ENCODE peak calls at places on chromosomes 1 and 21, in four cellular contexts. One of them, this sample, is unnamed. For H3K4me1 and H3K27me3, the result is how much of the 10 kb centered on the place peaks cover.

GRCh38 chr1:155892801-155893200 is 18.3 kb downstream of the RIT1 start:
- DNase-seq in GM23248: peak
- DNase-seq in SJSA1: peak
- DNase-seq in ovary: no peak
- DNase-seq in this sample: peak

GRCh38 chr1:63663301-63663700 is 70.1 kb downstream of the PGM1 start:
- DNase-seq in GM23248: peak
- DNase-seq in SJSA1: no peak
- DNase-seq in ovary: no peak
- DNase-seq in this sample: peak

GRCh38 chr1:205438213-205439158 is 16.6 kb upstream of the LEMD1 start:
- DNase-seq in GM23248: peak
- DNase-seq in ovary: peak
- DNase-seq in SJSA1: peak
- DNase-seq in this sample: peak

GRCh38 chr1:22636927-22637326 is 499 bp downstream of the C1QA start:
- DNase-seq in SJSA1: no peak
- DNase-seq in ovary: no peak
- DNase-seq in GM23248: no peak
- DNase-seq in this sample: no peak

GRCh38 chr1:219171192-219171935 is 2.3 kb upstream of the LYPLAL1 start:
- DNase-seq in SJSA1: no peak
- DNase-seq in ovary: no peak
- DNase-seq in GM23248: peak
- DNase-seq in this sample: peak

GRCh38 chr1:28811766-28812668 is at the start of gene OPRD1:
- DNase-seq in ovary: no peak
- DNase-seq in SJSA1: peak
- DNase-seq in GM23248: peak
- DNase-seq in this sample: peak

GRCh38 chr1:93196591-93196990 is 16.1 kb downstream of the CCDC18 start:
- DNase-seq in GM23248: peak
- DNase-seq in ovary: no peak
- DNase-seq in SJSA1: no peak
- DNase-seq in this sample: peak

GRCh38 chr21:38355992-38356781 is 99.4 kb downstream of the KCNJ15 start:
- DNase-seq in GM23248: peak
- DNase-seq in SJSA1: peak
- DNase-seq in ovary: peak
- DNase-seq in this sample: peak

GRCh38 chr1:185788386-185788785 is 54.2 kb downstream of the HMCN1 start:
- DNase-seq in SJSA1: no peak
- DNase-seq in ovary: no peak
- DNase-seq in GM23248: no peak
- DNase-seq in this sample: no peak

GRCh38 chr1:27601771-27602509 is 2.0 kb downstream of the AHDC1 start:
- DNase-seq in ovary: no peak
- DNase-seq in SJSA1: peak
- DNase-seq in GM23248: peak
- DNase-seq in this sample: peak

GRCh38 chr1:26275580-26276431 is 4.1 kb upstream of the SH3BGRL3 start:
- DNase-seq in SJSA1: peak
- DNase-seq in GM23248: peak
- DNase-seq in ovary: peak
- DNase-seq in this sample: peak

GRCh38 chr1:170415734-170416372 is 116.1 kb upstream of the GORAB start:
- DNase-seq in ovary: no peak
- DNase-seq in SJSA1: no peak
- DNase-seq in GM23248: no peak
- DNase-seq in this sample: no peak

GRCh38 chr1:19480282-19480681 is 5.1 kb downstream of the CAPZB start:
- DNase-seq in ovary: no peak
- DNase-seq in SJSA1: no peak
- DNase-seq in GM23248: no peak
- DNase-seq in this sample: no peak

GRCh38 chr1:150234647-150235435 is 1.1 kb downstream of the ANP32E start:
- DNase-seq in ovary: peak
- DNase-seq in SJSA1: peak
- DNase-seq in GM23248: peak
- DNase-seq in this sample: peak

GRCh38 chr1:214551436-214552173 is at the start of gene PTPN14:
- DNase-seq in ovary: peak
- DNase-seq in GM23248: peak
- DNase-seq in SJSA1: peak
- DNase-seq in this sample: peak

GRCh38 chr1:56376188-56376984 is 203.0 kb downstream of the PLPP3 start:
- DNase-seq in GM23248: peak
- DNase-seq in SJSA1: no peak
- DNase-seq in ovary: peak
- DNase-seq in this sample: peak

GRCh38 chr1:212161231-212161781 is 123.9 kb upstream of the PPP2R5A start:
- DNase-seq in GM23248: peak
- DNase-seq in SJSA1: peak
- DNase-seq in ovary: no peak
- DNase-seq in this sample: peak

GRCh38 chr1:119626841-119627240 is 21.2 kb downstream of the ZNF697 start:
- DNase-seq in SJSA1: no peak
- DNase-seq in ovary: no peak
- DNase-seq in GM23248: peak
- DNase-seq in this sample: peak

GRCh38 chr1:248872752-248873408 is 14.0 kb upstream of the ZNF692 start:
- DNase-seq in SJSA1: peak
- DNase-seq in GM23248: peak
- DNase-seq in ovary: peak
- DNase-seq in this sample: peak

GRCh38 chr1:2376261-2376741 is 15.1 kb downstream of the MORN1 start:
- DNase-seq in SJSA1: no peak
- DNase-seq in GM23248: no peak
- DNase-seq in ovary: no peak
- DNase-seq in this sample: no peak

GRCh38 chr1:231934797-231935196 is 308.2 kb downstream of the DISC1 start:
- DNase-seq in GM23248: no peak
- DNase-seq in SJSA1: no peak
- DNase-seq in ovary: no peak
- DNase-seq in this sample: peak

GRCh38 chr21:45766055-45766454 is 122.5 kb downstream of the PCBP3 start:
- DNase-seq in SJSA1: no peak
- DNase-seq in GM23248: no peak
- DNase-seq in ovary: no peak
- DNase-seq in this sample: no peak

GRCh38 chr1:12075195-12076114 is 12.4 kb downstream of the TNFRSF8 start:
- DNase-seq in GM23248: peak
- DNase-seq in SJSA1: peak
- DNase-seq in ovary: peak
- DNase-seq in this sample: no peak

GRCh38 chr1:107535091-107535490 is 394.3 kb downstream of the NTNG1 start:
- DNase-seq in ovary: no peak
- DNase-seq in SJSA1: no peak
- DNase-seq in GM23248: no peak
- DNase-seq in this sample: no peak

GRCh38 chr1:166489670-166490436 is 323.1 kb upstream of the FAM78B start:
- DNase-seq in SJSA1: peak
- DNase-seq in ovary: no peak
- DNase-seq in GM23248: peak
- DNase-seq in this sample: no peak

GRCh38 chr1:6987940-6988339 is 202.7 kb downstream of the CAMTA1 start:
- DNase-seq in SJSA1: no peak
- DNase-seq in GM23248: no peak
- DNase-seq in ovary: no peak
- DNase-seq in this sample: no peak

GRCh38 chr21:26147535-26147934 is 23.0 kb downstream of the APP start:
- DNase-seq in SJSA1: no peak
- DNase-seq in ovary: no peak
- DNase-seq in GM23248: no peak
- DNase-seq in this sample: no peak

GRCh38 chr1:174964261-174964984 is 35.3 kb upstream of the CACYBP start:
- DNase-seq in ovary: no peak
- DNase-seq in SJSA1: peak
- DNase-seq in GM23248: peak
- DNase-seq in this sample: no peak

GRCh38 chr1:15399710-15400109 is 10.0 kb upstream of the EFHD2 start:
- DNase-seq in SJSA1: no peak
- DNase-seq in ovary: no peak
- DNase-seq in GM23248: no peak
- DNase-seq in this sample: no peak

GRCh38 chr1:231423648-231424047 is 1.6 kb upstream of the EGLN1 start:
- DNase-seq in ovary: no peak
- DNase-seq in SJSA1: peak
- DNase-seq in GM23248: no peak
- DNase-seq in this sample: no peak

GRCh38 chr1:31505884-31506497 is 70.3 kb upstream of the TINAGL1 start:
- DNase-seq in GM23248: peak
- DNase-seq in SJSA1: peak
- DNase-seq in ovary: no peak
- DNase-seq in this sample: peak

GRCh38 chr1:162276493-162276892 is 100.2 kb downstream of the SPATA46 start:
- DNase-seq in SJSA1: peak
- DNase-seq in GM23248: peak
- DNase-seq in ovary: no peak
- DNase-seq in this sample: peak

GRCh38 chr21:33843216-33843615 is 72.4 kb downstream of the ATP5PO start:
- DNase-seq in SJSA1: no peak
- DNase-seq in GM23248: no peak
- DNase-seq in ovary: no peak
- DNase-seq in this sample: no peak

GRCh38 chr1:25817840-25818501 is 1.8 kb upstream of the MTFR1L start:
- DNase-seq in GM23248: no peak
- DNase-seq in SJSA1: no peak
- DNase-seq in ovary: no peak
- DNase-seq in this sample: no peak

GRCh38 chr1:59487335-59488031 is 190.6 kb downstream of the FGGY start:
- DNase-seq in ovary: no peak
- DNase-seq in SJSA1: no peak
- DNase-seq in GM23248: peak
- DNase-seq in this sample: peak

DNA sequence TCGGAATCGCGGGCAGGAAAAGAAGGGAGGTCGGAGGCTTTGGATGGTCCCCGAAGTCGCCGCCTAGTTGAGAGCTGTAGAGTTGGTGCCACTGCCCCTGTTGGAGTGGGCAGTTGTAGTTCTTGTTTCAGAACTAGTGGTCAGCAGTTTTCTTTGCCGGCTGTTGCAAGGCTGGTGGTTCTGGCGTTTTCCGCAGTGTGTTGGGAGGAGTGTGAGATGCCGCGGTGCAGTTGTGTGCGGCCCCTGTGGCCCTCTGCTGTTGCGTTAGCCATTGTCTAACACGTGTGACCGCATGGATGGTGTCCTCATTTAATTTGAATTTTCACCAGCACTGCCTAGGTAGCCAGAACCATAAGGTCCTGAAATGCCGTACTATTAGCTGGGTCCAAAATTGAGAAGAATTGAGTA is 1.4 kb downstream of the ARF1 start:
- DNase-seq in SJSA1: peak
- DNase-seq in ovary: no peak
- DNase-seq in GM23248: peak
- DNase-seq in this sample: peak
- H3K4me1 ChIP-seq in SJSA1: half or more
- H3K4me1 ChIP-seq in ovary: under half
- H3K4me1 ChIP-seq in GM23248: under half
- H3K4me1 ChIP-seq in this sample: half or more

DNA sequence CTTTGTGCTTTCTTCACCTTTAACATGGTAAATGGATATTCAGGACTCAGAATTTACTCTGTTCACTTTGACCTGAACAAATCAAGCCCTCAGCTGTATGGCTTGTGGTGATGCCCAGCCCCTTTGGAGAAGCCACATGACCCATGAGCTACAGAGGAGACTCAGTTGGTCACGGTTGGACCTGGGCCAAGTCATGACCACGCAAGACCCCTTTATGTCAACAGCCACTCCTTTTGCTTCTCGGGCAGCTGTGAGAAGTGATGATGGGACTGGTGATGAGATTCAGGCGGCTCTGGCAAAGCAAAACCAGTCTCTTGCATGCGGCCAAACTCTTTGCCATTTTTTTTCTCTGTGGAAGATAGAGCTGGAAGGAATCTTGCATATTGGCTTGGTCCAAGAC is 96.5 kb upstream of the AJAP1 start:
- DNase-seq in ovary: no peak
- DNase-seq in SJSA1: no peak
- DNase-seq in GM23248: no peak
- DNase-seq in this sample: no peak
- H3K27me3 ChIP-seq in ovary: under half
- H3K27me3 ChIP-seq in SJSA1: under half
- H3K27me3 ChIP-seq in GM23248: under half
- H3K27me3 ChIP-seq in this sample: under half

GRCh38 chr21:27827972-27828371 is 861.1 kb upstream of the ADAMTS5 start:
- DNase-seq in GM23248: no peak
- DNase-seq in SJSA1: no peak
- DNase-seq in ovary: no peak
- DNase-seq in this sample: no peak

GRCh38 chr21:27823652-27824201 is 856.8 kb upstream of the ADAMTS5 start:
- DNase-seq in SJSA1: no peak
- DNase-seq in ovary: no peak
- DNase-seq in GM23248: no peak
- DNase-seq in this sample: no peak

GRCh38 chr21:27820342-27820741 is 853.5 kb upstream of the ADAMTS5 start:
- DNase-seq in GM23248: no peak
- DNase-seq in SJSA1: no peak
- DNase-seq in ovary: no peak
- DNase-seq in this sample: no peak

GRCh38 chr21:27819299-27819698 is 852.4 kb upstream of the ADAMTS5 start:
- DNase-seq in SJSA1: no peak
- DNase-seq in GM23248: no peak
- DNase-seq in ovary: no peak
- DNase-seq in this sample: no peak

DNA sequence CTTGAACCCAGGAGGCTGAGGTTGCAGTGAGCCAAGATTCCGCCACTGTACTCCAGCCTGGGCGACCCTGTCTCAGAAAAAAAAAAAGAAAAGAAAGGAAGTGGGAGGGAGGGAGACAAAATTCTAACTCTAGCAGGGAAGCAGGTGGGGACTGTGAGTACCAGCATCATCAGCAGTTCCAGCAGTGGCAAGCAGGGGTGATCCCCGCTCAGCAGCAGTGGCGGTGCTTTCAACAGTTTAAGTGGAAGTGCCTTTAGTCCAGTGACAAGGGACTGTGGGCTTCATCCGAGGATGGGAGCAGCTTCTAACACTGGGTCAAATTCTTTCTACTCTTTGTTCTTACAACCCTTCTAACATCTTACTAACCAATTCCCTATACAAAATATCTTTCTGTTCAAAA is 858.1 kb upstream of the ADAMTS5 start:
- DNase-seq in GM23248: no peak
- DNase-seq in ovary: no peak
- DNase-seq in SJSA1: no peak
- DNase-seq in this sample: no peak
- H3K4me1 ChIP-seq in GM23248: under half
- H3K4me1 ChIP-seq in ovary: under half
- H3K4me1 ChIP-seq in SJSA1: under half
- H3K4me1 ChIP-seq in this sample: under half

DNA sequence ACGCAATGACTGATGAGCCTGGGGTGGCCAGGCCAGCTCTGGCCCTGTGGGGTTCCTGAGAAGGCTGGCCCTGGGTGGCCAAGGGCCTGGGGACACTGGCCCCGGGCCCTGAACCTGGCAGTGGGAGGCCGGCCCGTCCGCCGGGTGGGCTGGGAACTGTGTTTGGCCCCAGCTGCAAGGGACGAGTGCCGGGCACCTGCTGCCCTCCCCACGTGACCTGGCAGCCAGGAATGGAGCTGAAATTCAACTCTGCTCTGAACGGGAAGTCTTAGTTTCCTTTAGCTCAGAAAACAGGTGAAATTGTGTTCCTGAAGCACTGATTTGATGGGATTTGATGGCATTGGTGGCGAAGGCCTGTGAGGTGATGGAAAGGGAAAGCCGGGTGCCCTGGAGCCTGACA is 8.2 kb upstream of the TTLL10 start:
- DNase-seq in SJSA1: no peak
- DNase-seq in GM23248: no peak
- DNase-seq in ovary: no peak
- DNase-seq in this sample: no peak
- H3K27me3 ChIP-seq in SJSA1: under half
- H3K27me3 ChIP-seq in GM23248: under half
- H3K27me3 ChIP-seq in ovary: under half
- H3K27me3 ChIP-seq in this sample: under half

This sample was measured in adipocyte.